ENCODE peak calls at places on chromosomes 4 and X, in seven cellular contexts. P, G, D, I, R, V and A are unnamed samples. For H3K4me1, the result is how much of the 10 kb centered on the place peaks cover.

GRCh38 chrX:141220342-141221008 is 21.8 kb downstream of the SPANXC start:
- DNase-seq in I (no peak), G (no peak), V (no peak), D (no peak), P (no peak), R (no peak), A (peak)

GRCh38 chr4:128388352-128388630 is 100.7 kb upstream of the PGRMC2 start:
- DNase-seq in V (no peak), G (no peak), R (no peak), D (no peak), P (no peak), I (no peak), A (no peak)

GRCh38 chrX:68827848-68828562 is 816 bp upstream of the EFNB1 start:
- DNase-seq in D (peak), I (peak), V (peak), G (peak), R (no peak), P (peak), A (peak)

GRCh38 chr4:36351082-36351666 is 69.8 kb downstream of the DTHD1 start:
- DNase-seq in D (peak), I (peak), V (peak), G (peak), P (peak), R (peak), A (peak)

GRCh38 chr4:185128272-185129119 is 14.6 kb upstream of the SLC25A4 start:
- DNase-seq in G (no peak), P (peak), V (no peak), I (no peak), R (no peak), D (no peak), A (no peak)

GRCh38 chrX:22037911-22038537 is 5.9 kb downstream of the PHEX start:
- DNase-seq in I (no peak), V (no peak), P (no peak), R (no peak), D (no peak), G (no peak), A (no peak)

GRCh38 chr4:185506422-185506821 is 28.9 kb downstream of the PDLIM3 start:
- DNase-seq in G (no peak), R (no peak), P (no peak), D (no peak), I (no peak), V (no peak), A (no peak)

GRCh38 chrX:34624416-34624815 is 32.7 kb downstream of the TMEM47 start:
- DNase-seq in I (no peak), P (no peak), V (no peak), G (no peak), R (no peak), D (no peak), A (no peak)

GRCh38 chr4:17578482-17578891 is 1.5 kb downstream of the LAP3 start:
- DNase-seq in P (no peak), I (no peak), R (peak), D (no peak), G (no peak), V (no peak), A (no peak)

GRCh38 chr4:65416875-65417274 is 253.4 kb downstream of the EPHA5 start:
- DNase-seq in R (no peak), P (no peak), D (no peak), V (no peak), I (no peak), G (no peak), A (no peak)

GRCh38 chr4:13088726-13089658 is 395.1 kb downstream of the RAB28 start:
- DNase-seq in I (no peak), G (no peak), R (no peak), P (no peak), D (no peak), V (no peak), A (no peak)
- TF ChIP-seq SIN3A in I (no peak), G (no peak), R (no peak), P (no peak), D (no peak), V (no peak), A (no peak)

DNA sequence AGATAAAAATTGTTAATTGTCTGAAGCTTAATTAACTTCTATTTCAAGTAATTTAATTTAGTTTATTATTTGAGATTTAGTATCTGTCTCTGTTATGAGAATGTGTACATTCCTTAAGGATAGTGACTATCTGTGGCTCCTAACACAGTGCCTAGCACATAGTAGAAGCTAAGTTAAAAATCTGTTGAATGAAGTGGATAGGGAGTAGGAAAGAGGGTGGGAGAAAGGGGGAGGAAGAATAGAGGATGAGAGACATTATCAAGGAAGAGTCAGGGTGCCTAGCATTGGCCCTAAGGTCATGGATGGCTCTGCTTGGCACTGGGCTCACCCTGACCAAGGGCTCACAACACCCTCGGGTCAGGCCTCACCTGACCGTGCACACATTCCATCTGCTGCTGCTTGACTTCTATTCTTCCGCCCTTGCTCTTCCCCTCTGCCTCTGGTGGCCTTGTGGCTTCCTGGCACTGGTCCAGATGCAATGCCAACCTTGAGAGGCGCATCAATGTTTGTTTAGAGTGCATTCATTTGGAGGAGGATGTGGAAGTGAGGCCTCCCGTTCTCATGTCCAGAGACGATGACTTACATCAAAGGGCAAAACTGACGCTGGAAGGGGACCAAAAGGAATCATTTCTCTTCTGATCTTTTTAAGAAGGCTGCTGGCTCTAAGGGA is 42.3 kb downstream of the TRIM2 start:
- DNase-seq in V (peak), P (no peak), D (no peak), G (no peak), I (no peak), R (no peak), A (no peak)
- H3K4me1 ChIP-seq in V (under half), P (under half), D (under half), G (under half), I (under half), R (under half), A (under half)

GRCh38 chr4:125198916-125199315 is 115.8 kb upstream of the FAT4 start:
- DNase-seq in P (no peak), R (no peak), I (no peak), V (no peak), D (no peak), G (no peak), A (peak)
- TF ChIP-seq SIN3A in P (no peak), R (no peak), I (no peak), V (no peak), D (no peak), G (no peak), A (no peak)

GRCh38 chrX:43663173-43663572 is 7.1 kb downstream of the MAOA start:
- DNase-seq in D (no peak), I (no peak), G (no peak), R (no peak), P (no peak), V (no peak), A (no peak)
- H3K4me1 ChIP-seq in D (under half), I (under half), G (under half), R (under half), P (under half), V (under half), A (under half)

GRCh38 chr4:145766273-145766672 is 86.3 kb downstream of the C4orf51 start:
- DNase-seq in I (no peak), P (no peak), G (no peak), R (no peak), D (no peak), V (no peak), A (no peak)
- TF ChIP-seq SIN3A in I (no peak), P (no peak), G (no peak), R (no peak), D (no peak), V (no peak), A (no peak)

GRCh38 chrX:54442790-54443189 is 2.6 kb downstream of the TSR2 start:
- DNase-seq in R (no peak), V (no peak), D (no peak), G (no peak), I (no peak), P (no peak), A (no peak)
- H3K4me1 ChIP-seq in R (under half), V (under half), D (under half), G (under half), I (under half), P (under half), A (under half)

GRCh38 chr4:123811763-123812390 is 415.3 kb downstream of the SPRY1 start:
- DNase-seq in D (no peak), V (no peak), G (no peak), P (no peak), R (no peak), I (no peak), A (no peak)

GRCh38 chr4:123819362-123820035 is 422.9 kb downstream of the SPRY1 start:
- DNase-seq in I (no peak), D (no peak), V (no peak), G (no peak), P (no peak), R (no peak), A (no peak)

GRCh38 chr4:123816970-123817688 is 420.5 kb downstream of the SPRY1 start:
- DNase-seq in G (no peak), D (no peak), R (no peak), I (no peak), P (no peak), V (no peak), A (no peak)

GRCh38 chr4:123813901-123814300 is 417.3 kb downstream of the SPRY1 start:
- DNase-seq in P (no peak), G (no peak), V (no peak), D (no peak), I (no peak), R (no peak), A (no peak)

DNA sequence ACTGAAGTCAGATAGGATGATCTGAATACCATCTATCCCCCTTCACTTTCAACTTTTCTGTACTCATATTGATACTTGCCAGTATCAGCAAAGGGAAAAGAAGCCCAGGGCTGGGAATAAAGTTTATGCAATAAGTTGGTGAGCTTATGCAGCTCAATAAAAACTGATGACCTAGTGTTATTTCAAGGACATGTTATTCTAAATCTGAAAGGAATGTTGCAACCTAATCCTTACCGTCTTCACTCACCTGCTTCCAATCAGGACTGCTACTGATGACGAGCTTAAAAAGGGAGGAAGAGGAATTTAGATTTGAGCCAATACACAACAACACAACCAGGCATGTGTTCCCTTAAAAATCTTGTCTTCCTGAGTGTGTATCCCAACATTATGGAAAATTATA is 419.9 kb downstream of the SPRY1 start:
- DNase-seq in I (no peak), P (no peak), V (no peak), D (no peak), G (no peak), R (no peak), A (no peak)
- TF ChIP-seq SIN3A in I (no peak), P (no peak), V (no peak), D (no peak), G (no peak), R (no peak), A (no peak)

DNA sequence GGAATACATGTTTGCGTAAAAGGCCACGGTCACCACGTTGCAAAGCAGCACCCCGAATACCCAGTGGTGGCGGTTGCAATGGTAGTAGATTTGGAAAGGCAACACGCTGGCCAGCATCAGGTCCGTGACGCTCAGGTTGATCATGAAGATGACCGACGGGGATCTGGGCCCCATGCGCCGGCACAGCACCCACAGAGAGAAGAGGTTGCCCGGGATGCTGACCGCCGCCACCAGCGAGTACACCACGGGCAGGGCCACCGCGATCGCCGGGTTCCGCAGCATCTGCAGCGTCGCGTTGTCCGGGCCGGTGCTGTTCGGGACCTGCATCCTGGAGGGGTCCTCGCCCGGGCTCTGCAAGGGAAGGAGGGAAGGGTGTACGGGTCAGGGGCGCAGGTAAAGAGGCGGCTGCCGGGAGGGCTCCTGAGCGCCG is 13.5 kb upstream of the ASMTL start:
- DNase-seq in P (no peak), R (no peak), D (no peak), G (no peak), V (no peak), I (no peak), A (no peak)
- H3K4me1 ChIP-seq in P (under half), R (under half), D (under half), G (under half), V (under half), I (under half), A (under half)

GRCh38 chrX:41085883-41086626 is 810 bp downstream of the USP9X start:
- DNase-seq in P (peak), V (peak), I (no peak), G (no peak), R (no peak), D (no peak), A (no peak)
- TF ChIP-seq SIN3A in P (no peak), V (no peak), I (no peak), G (no peak), R (no peak), D (no peak), A (no peak)

GRCh38 chr4:72112514-72113156 is 80.8 kb downstream of the NPFFR2 start:
- DNase-seq in R (peak), I (peak), V (peak), G (peak), D (no peak), P (no peak), A (peak)
- H3K4me1 ChIP-seq in R (under half), I (under half), V (under half), G (under half), D (under half), P (under half), A (under half)